ENCODE peak calls at places on chromosomes 12 and 14, in four cellular contexts. V is Right ventricle myocardium inferior; Z is activated naive CD8-positive, alpha-beta T cell treated with anti-CD3 and anti-CD28 coated beads, Interleukin-2, amount 50 U/mL, for 24 hours; E is T-cell. L is an unnamed sample.

GRCh38 chr12:1934068-1934467 is 15.6 kb upstream of the CACNA2D4 start:
- DNase-seq in E (no peak), Z (no peak), V (no peak), L (no peak)

GRCh38 chr12:69598174-69598753 is 12.4 kb downstream of the LRRC10 start:
- DNase-seq in V (no peak), E (no peak), Z (no peak), L (no peak)

GRCh38 chr12:7934153-7934552 is 1.8 kb downstream of the SLC2A3 start:
- DNase-seq in Z (peak), V (no peak), E (no peak), L (no peak)

GRCh38 chr12:21656931-21657335 is 709 bp downstream of the LDHB start:
- DNase-seq in E (peak), V (no peak), Z (peak), L (no peak)

GRCh38 chr14:89294060-89294459 is 123.0 kb downstream of the FOXN3 start:
- DNase-seq in E (no peak), Z (no peak), V (no peak), L (peak)

GRCh38 chr14:31543969-31544799 is 17.0 kb upstream of the NUBPL start:
- DNase-seq in Z (no peak), E (no peak), V (no peak), L (no peak)

GRCh38 chr14:50036211-50036610 is 80.2 kb downstream of the VCPKMT start:
- DNase-seq in E (no peak), V (no peak), Z (no peak), L (no peak)

GRCh38 chr12:32089156-32089950 is 17.3 kb upstream of the BICD1 start:
- DNase-seq in V (no peak), E (no peak), Z (no peak), L (no peak)

GRCh38 chr12:66405395-66405794 is 103.1 kb downstream of the HELB start:
- DNase-seq in E (no peak), V (no peak), Z (no peak), L (no peak)

GRCh38 chr14:101232340-101233015 is 328.8 kb upstream of the DIO3 start:
- DNase-seq in Z (no peak), E (no peak), V (no peak), L (no peak)